ENCODE peak calls at places on chromosome 14, in four cellular contexts. Y, Q, W and N are unnamed samples.

GRCh38 chr14:51962678-51963077 is 26.7 kb upstream of the RTRAF start:
- DNase-seq in Q (no peak), Y (no peak), W (no peak), N (no peak)

GRCh38 chr14:61611880-61612630 is 83.3 kb upstream of the HIF1A start:
- DNase-seq in Q (no peak), W (no peak), Y (no peak), N (no peak)

GRCh38 chr14:49173765-49174373 is 412.3 kb downstream of the RPS29 start:
- DNase-seq in Q (no peak), Y (peak; percentile 43), W (peak; percentile 87), N (no peak)

GRCh38 chr14:94000986-94001385 is 3.9 kb downstream of the CCDC197 start:
- DNase-seq in W (no peak), Q (no peak), Y (peak; percentile 33), N (no peak)

GRCh38 chr14:20976291-20976690 is 13.5 kb upstream of the METTL17 start:
- DNase-seq in Q (no peak), W (no peak), Y (no peak), N (no peak)

GRCh38 chr14:47256968-47257367 is 418.4 kb downstream of the MDGA2 start:
- DNase-seq in W (no peak), Q (no peak), Y (no peak), N (no peak)

GRCh38 chr14:28911521-28911920 is 144.9 kb downstream of the FOXG1 start:
- DNase-seq in Q (no peak), Y (no peak), W (no peak), N (no peak)

GRCh38 chr14:31530136-31530535 is 31.1 kb upstream of the NUBPL start:
- DNase-seq in W (no peak), Q (no peak), Y (no peak), N (no peak)

GRCh38 chr14:67446371-67447032 is 34.5 kb upstream of the PLEK2 start:
- DNase-seq in Q (peak; percentile 34), Y (no peak), W (no peak), N (no peak)

GRCh38 chr14:65462411-65462810 is 49.9 kb downstream of the FUT8 start:
- DNase-seq in W (no peak), Q (no peak), Y (peak; percentile 90), N (no peak)

GRCh38 chr14:62118461-62118860 is 356.2 kb downstream of the SNAPC1 start:
- DNase-seq in Q (no peak), Y (no peak), W (no peak), N (no peak)

GRCh38 chr14:68423686-68424085 is 369.2 kb downstream of the ZFP36L1 start:
- DNase-seq in Y (no peak), W (no peak), Q (no peak), N (no peak)

GRCh38 chr14:96129128-96129736 is 75.4 kb upstream of the BDKRB2 start:
- DNase-seq in Q (no peak), Y (no peak), W (no peak), N (no peak)

GRCh38 chr14:74389980-74390379 is 36.0 kb downstream of the SYNDIG1L start:
- DNase-seq in W (no peak), Q (no peak), Y (no peak), N (no peak)

GRCh38 chr14:106459971-106460730 is 933.8 kb downstream of the TMEM121 start:
- DNase-seq in W (no peak), Q (no peak), Y (no peak), N (no peak)

GRCh38 chr14:54766276-54767138 is 136.1 kb downstream of the GCH1 start:
- DNase-seq in W (no peak), Q (no peak), Y (no peak), N (no peak)

GRCh38 chr14:69464829-69465228 is 19.7 kb upstream of the PLEKHD1 start:
- DNase-seq in Q (no peak), Y (no peak), W (no peak), N (no peak)

GRCh38 chr14:79395061-79395460 is 816.2 kb downstream of the DIO2 start:
- DNase-seq in Q (no peak), W (no peak), Y (no peak), N (no peak)

GRCh38 chr14:49497725-49498348 is 88.3 kb downstream of the RPS29 start:
- DNase-seq in Y (peak; percentile 64), Q (no peak), W (peak; percentile 81), N (no peak)

GRCh38 chr14:105200074-105200473 is 19.0 kb upstream of the NUDT14 start:
- DNase-seq in Y (no peak), Q (no peak), W (no peak), N (no peak)
- TF ChIP-seq CTCF in Y (no peak), Q (no peak), W (peak; percentile 20), N (no peak)

GRCh38 chr14:92516344-92516965 is 2.9 kb downstream of the RIN3 start:
- DNase-seq in Y (no peak), Q (no peak), W (no peak), N (no peak)
- H3K36me3 ChIP-seq in Y (no peaks in the 10 kb centered on the region), Q (no peaks in the 10 kb centered on the region), W (no peaks in the 10 kb centered on the region), N (no peaks in the 10 kb centered on the region)

GRCh38 chr14:101475468-101476257 is 85.6 kb upstream of the DIO3 start:
- DNase-seq in Y (peak; percentile 31), Q (no peak), W (no peak), N (no peak)

GRCh38 chr14:101476931-101477553 is 84.3 kb upstream of the DIO3 start:
- DNase-seq in Q (no peak), W (peak; percentile 31), Y (no peak), N (no peak)

GRCh38 chr14:101477648-101478047 is 83.6 kb upstream of the DIO3 start:
- DNase-seq in Y (no peak), Q (no peak), W (no peak), N (no peak)

GRCh38 chr14:101474563-101475467 is 86.5 kb upstream of the DIO3 start:
- DNase-seq in W (no peak), Y (no peak), Q (no peak), N (no peak)

DNA sequence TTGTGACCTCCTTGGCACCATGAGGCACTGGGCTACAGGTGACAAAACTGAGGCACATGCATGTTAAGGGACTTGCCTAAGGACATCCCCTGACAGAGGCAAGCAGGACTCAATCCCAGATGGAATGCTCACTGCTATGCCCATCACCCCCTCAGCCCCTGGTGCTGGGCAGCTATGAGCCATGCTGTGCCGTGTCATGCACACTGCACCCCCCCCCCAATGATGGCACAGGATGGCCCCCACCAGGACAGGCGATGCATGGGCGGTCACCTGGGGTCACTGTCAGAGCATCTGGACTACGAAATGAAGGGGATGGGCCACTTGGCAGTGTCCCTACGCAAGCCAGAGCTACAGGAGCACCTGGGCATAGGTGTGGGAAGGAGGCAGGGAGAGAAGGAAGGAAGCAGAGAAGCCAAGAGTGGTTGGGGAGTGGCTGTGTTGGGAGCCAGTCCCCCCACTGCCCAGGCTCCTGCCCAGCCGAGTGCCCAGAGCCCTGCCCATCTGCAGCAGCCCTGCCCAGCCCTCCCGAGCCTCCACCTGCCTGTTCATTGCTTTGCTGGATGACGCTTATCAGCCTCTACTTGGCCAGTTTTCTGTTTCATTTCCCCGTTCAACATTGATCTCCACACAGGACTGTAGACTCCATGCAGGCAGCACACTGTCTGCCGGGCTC is 84.9 kb upstream of the DIO3 start:
- DNase-seq in Y (no peak), W (no peak), Q (no peak), N (no peak)
- H3K27ac ChIP-seq in Y (no peak overlapping the region), W (no peak overlapping the region), Q (no peak overlapping the region), N (no peak overlapping the region)

GRCh38 chr14:97251423-97252155 is 454.4 kb downstream of the VRK1 start:
- DNase-seq in W (peak; percentile 39), Y (no peak), Q (no peak), N (no peak)
- TF ChIP-seq CTCF in W (peak; percentile 39), Y (no peak), Q (no peak), N (no peak)

GRCh38 chr14:90406384-90406798 is 9.6 kb downstream of the CALM1 start:
- DNase-seq in W (no peak), Q (no peak), Y (no peak), N (no peak)
- H3K36me3 ChIP-seq in W (peaks cover 14% of the 10 kb centered on the region), Q (peaks cover 66% of the 10 kb centered on the region), Y (peaks cover 41% of the 10 kb centered on the region), N (peaks cover 30% of the 10 kb centered on the region)

GRCh38 chr14:101876539-101876938 is 87.8 kb upstream of the DYNC1H1 start:
- DNase-seq in Q (peak; percentile 86), W (no peak), Y (no peak), N (peak; percentile 22)
- H3K27ac ChIP-seq in Q (peak overlapping the region; percentile 46), W (no peak overlapping the region), Y (no peak overlapping the region), N (no peak overlapping the region)

DNA sequence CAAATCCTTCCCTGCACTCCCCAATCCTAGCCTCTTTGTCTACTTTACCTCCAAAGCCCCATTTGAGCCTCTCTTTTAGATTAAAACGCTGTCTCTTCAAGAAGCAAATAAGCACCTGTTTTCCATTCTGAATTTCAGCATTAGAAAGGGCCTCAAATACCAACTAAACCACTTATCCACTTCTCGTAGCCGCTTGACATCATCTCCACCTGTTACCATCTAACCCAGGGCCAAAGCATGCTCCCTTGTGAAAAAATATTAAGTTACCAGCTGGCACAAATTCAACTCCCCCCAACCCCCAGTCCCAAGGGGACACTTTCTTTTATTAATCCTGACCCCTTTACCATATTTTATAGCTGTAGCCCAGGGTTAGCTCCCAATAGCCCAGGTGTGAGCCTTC is 43.1 kb downstream of the GPHB5 start:
- DNase-seq in Q (no peak), W (no peak), Y (no peak), N (no peak)
- TF ChIP-seq CTCF in Q (no peak), W (no peak), Y (no peak), N (no peak)